ENCODE peak calls at places on chromosomes 2 and 18, in eight cellular contexts. I, J, S, B, P, C, U and T are unnamed samples.

GRCh38 chr2:238456966-238457926 is 30.5 kb downstream of the ASB1 start:
- DNase-seq in I (no peak), J (no peak), S (no peak), B (no peak), P (no peak), C (no peak), U (no peak), T (no peak)

GRCh38 chr2:60550151-60550983 is 3.1 kb downstream of the BCL11A start:
- DNase-seq in I (peak), J (peak), S (peak), B (peak), P (peak), C (no peak), U (peak), T (peak)

GRCh38 chr18:13471971-13472628 is 253.5 kb downstream of the LDLRAD4 start:
- DNase-seq in I (no peak), J (no peak), S (no peak), B (no peak), P (no peak), C (no peak), U (no peak), T (no peak)

GRCh38 chr2:219116776-219117646 is 43.6 kb downstream of the NHEJ1 start:
- DNase-seq in I (no peak), J (no peak), S (no peak), B (no peak), P (peak), C (no peak), U (no peak), T (peak)

GRCh38 chr2:88737385-88737784 is 45.9 kb downstream of the RPIA start:
- DNase-seq in I (no peak), J (no peak), S (no peak), B (no peak), P (no peak), C (no peak), U (no peak), T (no peak)

GRCh38 chr2:158979775-158980174 is 11.3 kb downstream of the TANC1 start:
- DNase-seq in I (peak), J (no peak), S (no peak), B (no peak), P (no peak), C (no peak), U (no peak), T (no peak)

GRCh38 chr2:15259356-15259756 is 301.8 kb downstream of the NBAS start:
- DNase-seq in I (no peak), J (peak), S (no peak), B (no peak), P (no peak), C (no peak), U (no peak), T (no peak)

GRCh38 chr18:29154758-29155725 is 978.1 kb upstream of the CDH2 start:
- DNase-seq in I (peak), J (peak), S (no peak), B (no peak), P (peak), C (no peak), U (peak), T (peak)

GRCh38 chr18:79404567-79404910 is 8.8 kb downstream of the NFATC1 start:
- DNase-seq in I (no peak), J (no peak), S (no peak), B (no peak), P (no peak), C (no peak), U (no peak), T (no peak)

GRCh38 chr2:32135409-32135808 is 30.3 kb upstream of the SLC30A6 start:
- DNase-seq in I (peak), J (peak), S (no peak), B (no peak), P (peak), C (peak), U (peak), T (no peak)